ENCODE peak calls at places on chromosomes 12 and 14, in six cellular contexts. H is right atrium auricular region, W is heart left ventricle, S is OCI-LY7, N is ascending aorta, U is Caco-2. K is an unnamed sample.

GRCh38 chr12:5441497-5442236 is 9.8 kb downstream of the NTF3 start:
- DNase-seq in H (no peak), W (no peak), S (no peak), N (no peak), U (no peak), K (peak; percentile 39)

GRCh38 chr14:95442016-95442632 is 74.3 kb downstream of the SYNE3 start:
- DNase-seq in H (no peak), W (no peak), S (peak; percentile 58), N (no peak), U (no peak), K (no peak)

GRCh38 chr14:87869619-87870583 is 123.1 kb downstream of the GALC start:
- DNase-seq in H (no peak), W (no peak), S (no peak), N (no peak), U (no peak), K (peak; percentile 24)

GRCh38 chr12:119749666-119750065 is 81.7 kb downstream of the PRKAB1 start:
- DNase-seq in H (no peak), W (no peak), S (no peak), N (no peak), U (no peak), K (no peak)

GRCh38 chr12:107557589-107558100 is 128.0 kb upstream of the PWP1 start:
- DNase-seq in H (no peak), W (no peak), S (no peak), N (no peak), U (no peak), K (no peak)

GRCh38 chr12:88977115-88977514 is 375.2 kb downstream of the DUSP6 start:
- DNase-seq in H (no peak), W (no peak), S (no peak), N (no peak), U (no peak), K (no peak)

GRCh38 chr12:110666892-110667291 is 22.0 kb downstream of the HVCN1 start:
- DNase-seq in H (no peak), W (no peak), S (no peak), N (no peak), U (no peak), K (no peak)

GRCh38 chr14:45678163-45678562 is 425.2 kb upstream of the MIS18BP1 start:
- DNase-seq in H (no peak), W (no peak), S (no peak), N (no peak), U (no peak), K (no peak)

GRCh38 chr12:99553461-99553860 is 94.1 kb upstream of the GARIN6 start:
- DNase-seq in H (no peak), W (no peak), S (no peak), N (no peak), U (no peak), K (no peak)

GRCh38 chr14:38197001-38197760 is 10.5 kb upstream of the SSTR1 start:
- DNase-seq in H (no peak), W (no peak), S (peak; percentile 74), N (no peak), U (no peak), K (no peak)

GRCh38 chr12:77983859-77984258 is 153.2 kb downstream of the NAV3 start:
- DNase-seq in H (no peak), W (no peak), S (no peak), N (no peak), U (no peak), K (no peak)

GRCh38 chr12:108468149-108468968 is 46.7 kb upstream of the FICD start:
- DNase-seq in H (no peak), W (no peak), S (peak; percentile 51), N (no peak), U (peak; percentile 62), K (no peak)

GRCh38 chr12:18148961-18149360 is 59.0 kb upstream of the RERGL start:
- DNase-seq in H (no peak), W (no peak), S (no peak), N (no peak), U (no peak), K (no peak)

GRCh38 chr14:77265561-77266335 is 5.3 kb downstream of the NGB start:
- DNase-seq in H (no peak), W (no peak), S (no peak), N (no peak), U (no peak), K (no peak)

GRCh38 chr14:76576047-76576741 is 185.1 kb upstream of the VASH1 start:
- DNase-seq in H (no peak), W (peak; percentile 24), S (no peak), N (no peak), U (no peak), K (no peak)

GRCh38 chr12:31369712-31370521 is 44.0 kb upstream of the SINHCAF start:
- DNase-seq in H (peak; percentile 68), W (peak; percentile 32), S (no peak), N (no peak), U (peak; percentile 72), K (no peak)
- H3K4me3 ChIP-seq in H (no peak overlapping the region), W (peak overlapping the region; percentile 47), S (no peak overlapping the region), N (peak overlapping the region; percentile 46), U (peak overlapping the region; percentile 27), K (no peak overlapping the region)

GRCh38 chr12:132953163-132953425 is 3.0 kb downstream of the ZNF605 start:
- DNase-seq in H (no peak), W (no peak), S (no peak), N (no peak), U (no peak), K (no peak)

GRCh38 chr12:132953771-132954170 is 2.3 kb downstream of the ZNF605 start:
- DNase-seq in H (no peak), W (no peak), S (no peak), N (no peak), U (no peak), K (no peak)

GRCh38 chr12:132955094-132955932 is 793 bp downstream of the ZNF605 start:
- DNase-seq in H (peak; percentile 61), W (peak; percentile 40), S (peak; percentile 5), N (no peak), U (no peak), K (peak; percentile 20)

GRCh38 chr12:132955933-132956725 is at the start of gene ZNF605:
- DNase-seq in H (peak; percentile 87), W (peak; percentile 93), S (peak; percentile 89), N (peak; percentile 41), U (peak; percentile 89), K (peak; percentile 58)

GRCh38 chr12:132954471-132955048 is 1.5 kb downstream of the ZNF605 start:
- DNase-seq in H (no peak), W (no peak), S (no peak), N (no peak), U (no peak), K (no peak)
- H3K9me3 ChIP-seq in H (peaks cover 16% of the 10 kb centered on the region), W (peaks cover 17% of the 10 kb centered on the region), S (peaks cover 24% of the 10 kb centered on the region), N (peaks cover 46% of the 10 kb centered on the region), U (peaks cover 39% of the 10 kb centered on the region), K (peaks cover 80% of the 10 kb centered on the region)

GRCh38 chr12:94510128-94510527 is 50.5 kb upstream of the CEP83 start:
- DNase-seq in H (no peak), W (no peak), S (no peak), N (no peak), U (no peak), K (no peak)

GRCh38 chr12:94504386-94504785 is 44.7 kb upstream of the CEP83 start:
- DNase-seq in H (no peak), W (no peak), S (no peak), N (no peak), U (no peak), K (no peak)

GRCh38 chr12:94511506-94511905 is 51.8 kb upstream of the CEP83 start:
- DNase-seq in H (no peak), W (no peak), S (no peak), N (no peak), U (no peak), K (no peak)

GRCh38 chr12:94509317-94509716 is 49.6 kb upstream of the CEP83 start:
- DNase-seq in H (no peak), W (no peak), S (no peak), N (no peak), U (no peak), K (no peak)

GRCh38 chr12:94507455-94507854 is 47.8 kb upstream of the CEP83 start:
- DNase-seq in H (no peak), W (no peak), S (no peak), N (no peak), U (no peak), K (no peak)
- TF ChIP-seq CTCF in H (no peak), W (no peak), S (no peak), N (no peak), U (no peak), K (no peak)

DNA sequence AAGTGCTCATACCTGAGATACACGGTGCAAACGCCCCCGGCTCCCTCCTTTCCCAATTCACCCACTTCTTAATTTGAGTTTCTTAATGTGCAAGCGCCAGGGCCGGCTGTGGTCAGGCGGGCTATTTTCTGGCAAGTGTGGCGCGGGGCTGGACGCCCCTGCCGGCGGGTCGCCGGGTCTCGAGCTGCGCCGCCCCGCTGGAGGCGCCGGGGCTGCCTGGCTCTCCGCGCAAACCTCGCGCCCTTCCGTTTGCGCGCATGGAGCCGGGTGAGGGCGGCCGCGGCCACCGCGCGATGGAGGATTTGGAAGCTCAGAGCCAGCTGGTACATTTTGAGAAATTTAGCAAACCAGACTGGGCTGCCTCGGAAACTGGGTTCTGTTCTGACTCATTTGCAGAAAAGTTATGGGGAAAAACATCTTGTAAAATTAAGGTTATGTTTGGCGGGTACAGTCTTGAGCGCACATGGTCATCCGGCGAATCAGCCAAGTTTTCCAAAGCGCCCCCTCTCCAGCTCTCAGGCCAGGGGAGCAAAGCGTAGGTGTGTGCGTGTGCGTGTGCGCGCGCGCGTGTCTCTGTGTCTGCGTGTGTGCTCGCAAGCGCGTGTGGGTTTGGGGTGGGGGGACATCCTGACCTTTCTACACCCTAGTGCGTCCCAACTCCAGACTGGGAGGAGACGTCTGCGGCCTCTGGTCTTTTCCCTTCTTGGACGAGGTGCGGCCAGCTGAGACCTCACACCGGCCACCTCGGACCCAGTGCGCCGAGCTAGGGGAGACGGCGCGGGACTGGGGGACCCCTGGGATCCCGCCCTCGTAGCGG is 6.5 kb upstream of the OTX2 start:
- DNase-seq in H (no peak), W (no peak), S (no peak), N (no peak), U (no peak), K (no peak)
- H3K4me3 ChIP-seq in H (no peak overlapping the region), W (no peak overlapping the region), S (no peak overlapping the region), N (no peak overlapping the region), U (no peak overlapping the region), K (no peak overlapping the region)

DNA sequence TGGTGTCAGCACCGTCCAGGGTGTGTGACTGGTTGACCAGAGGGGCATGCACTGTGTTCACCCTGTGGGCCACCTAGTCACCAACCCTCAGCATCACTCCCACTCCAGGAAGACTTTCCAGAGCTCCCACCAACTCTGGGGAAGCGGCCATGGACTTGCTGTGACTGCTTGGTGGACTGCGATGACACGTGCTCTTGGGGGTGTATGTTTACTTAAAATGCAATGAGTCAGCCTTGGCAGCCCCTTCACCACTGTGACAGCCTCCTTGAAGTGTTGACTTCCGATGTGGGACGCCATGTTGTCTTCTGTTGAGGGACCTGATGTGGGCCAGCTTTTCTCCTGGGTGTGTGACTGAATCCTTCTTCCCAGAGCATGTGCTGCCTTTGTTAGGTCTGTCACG is 151.1 kb upstream of the RTL1 start:
- DNase-seq in H (no peak), W (no peak), S (no peak), N (no peak), U (no peak), K (no peak)
- H3K9me3 ChIP-seq in H (no peaks in the 10 kb centered on the region), W (no peaks in the 10 kb centered on the region), S (peaks cover 3% of the 10 kb centered on the region), N (no peaks in the 10 kb centered on the region), U (peaks cover 10% of the 10 kb centered on the region), K (peaks cover 18% of the 10 kb centered on the region)